ENCODE peak calls at places on chromosomes 11 and 22, in seven cellular contexts. K is fibroblast of pulmonary artery; T is CD8-positive, alpha-beta T cell; R is GM04504; B is NCI-H2081; G is B cell; C is NCI-H1092 treated with DMSO at 0.1 percent for 48 hours. J is an unnamed sample.

GRCh38 chr11:12818333-12819015 is 144.3 kb downstream of the TEAD1 start:
- DNase-seq in K (peak), T (no peak), R (no peak), B (no peak), G (no peak), C (no peak), J (no peak)

GRCh38 chr11:2713721-2714462 is 14.1 kb upstream of the KCNQ1OT1 start:
- DNase-seq in K (no peak), T (no peak), R (no peak), B (no peak), G (no peak), C (no peak), J (no peak)

GRCh38 chr11:79212711-79213110 is 228.1 kb downstream of the TENM4 start:
- DNase-seq in K (no peak), T (no peak), R (no peak), B (no peak), G (no peak), C (no peak), J (no peak)

GRCh38 chr11:65591939-65592814 is 3.4 kb downstream of the KCNK7 start:
- DNase-seq in K (no peak), T (no peak), R (no peak), B (no peak), G (no peak), C (no peak), J (no peak)

GRCh38 chr11:130677486-130678153 is 229.2 kb downstream of the ADAMTS15 start:
- DNase-seq in K (peak), T (no peak), R (peak), B (no peak), G (no peak), C (no peak), J (no peak)

GRCh38 chr22:39490135-39490798 is 11.8 kb upstream of the MIEF1 start:
- DNase-seq in K (peak), T (peak), R (no peak), B (peak), G (peak), C (peak), J (peak)

GRCh38 chr11:66881927-66882452 is 25.1 kb downstream of the LRFN4 start:
- DNase-seq in K (no peak), T (no peak), R (no peak), B (peak), G (no peak), C (peak), J (no peak)

GRCh38 chr11:15665368-15665871 is 550.7 kb downstream of the INSC start:
- DNase-seq in K (peak), T (no peak), R (peak), B (no peak), G (no peak), C (no peak), J (no peak)

GRCh38 chr22:44351685-44352377 is 39.1 kb upstream of the SHISAL1 start:
- DNase-seq in K (peak), T (no peak), R (peak), B (peak), G (no peak), C (no peak), J (peak)

GRCh38 chr11:4084406-4084805 is 10.2 kb upstream of the RRM1 start:
- DNase-seq in K (no peak), T (no peak), R (no peak), B (no peak), G (no peak), C (no peak), J (no peak)

GRCh38 chr22:44847380-44847779 is 95.0 kb downstream of the ARHGAP8 start:
- DNase-seq in K (no peak), T (no peak), R (no peak), B (no peak), G (no peak), C (no peak), J (no peak)

GRCh38 chr11:16001899-16002426 is 354.4 kb downstream of the SOX6 start:
- DNase-seq in K (peak), T (no peak), R (peak), B (peak), G (no peak), C (peak), J (no peak)

GRCh38 chr22:49630448-49630946 is 197.2 kb downstream of the BRD1 start:
- DNase-seq in K (no peak), T (no peak), R (no peak), B (no peak), G (no peak), C (no peak), J (no peak)

GRCh38 chr22:37281646-37282384 is 493 bp upstream of the CYTH4 start:
- DNase-seq in K (no peak), T (no peak), R (no peak), B (no peak), G (no peak), C (no peak), J (peak)

GRCh38 chr11:35859311-35859710 is 84.6 kb upstream of the LDLRAD3 start:
- DNase-seq in K (peak), T (no peak), R (no peak), B (no peak), G (no peak), C (no peak), J (no peak)

GRCh38 chr11:2363816-2364370 is 13.2 kb upstream of the CD81 start:
- DNase-seq in K (no peak), T (no peak), R (no peak), B (no peak), G (no peak), C (no peak), J (no peak)